ENCODE peak calls at places on chromosomes 13 and 19, in four cellular contexts. One of them, this sample, is unnamed.

GRCh38 chr13:54241719-54242118 is 1213.1 kb downstream of the OLFM4 start:
- DNase-seq in SK-N-SH: no peak
- DNase-seq in WTC11: no peak
- DNase-seq in HepG2: no peak
- DNase-seq in this sample: no peak

GRCh38 chr19:55702131-55702627 is 27.2 kb downstream of the EPN1 start:
- DNase-seq in SK-N-SH: peak
- DNase-seq in WTC11: no peak
- DNase-seq in HepG2: no peak
- DNase-seq in this sample: peak

GRCh38 chr13:98222081-98222554 is 45.0 kb upstream of the RNF113B start:
- DNase-seq in SK-N-SH: no peak
- DNase-seq in WTC11: no peak
- DNase-seq in HepG2: no peak
- DNase-seq in this sample: no peak

GRCh38 chr13:31369213-31369612 is 169.4 kb downstream of the B3GLCT start:
- DNase-seq in SK-N-SH: no peak
- DNase-seq in WTC11: no peak
- DNase-seq in HepG2: no peak
- DNase-seq in this sample: no peak

GRCh38 chr19:46000497-46001246 is 5.4 kb downstream of the CCDC61 start:
- DNase-seq in SK-N-SH: peak
- DNase-seq in WTC11: peak
- DNase-seq in HepG2: no peak
- DNase-seq in this sample: peak

GRCh38 chr13:60679928-60680693 is 283.1 kb downstream of the TDRD3 start:
- DNase-seq in SK-N-SH: no peak
- DNase-seq in WTC11: no peak
- DNase-seq in HepG2: no peak
- DNase-seq in this sample: no peak

GRCh38 chr13:74438911-74439310 is 304.7 kb upstream of the KLF12 start:
- DNase-seq in SK-N-SH: no peak
- DNase-seq in WTC11: no peak
- DNase-seq in HepG2: no peak
- DNase-seq in this sample: no peak

GRCh38 chr19:11479470-11480080 is 1.3 kb downstream of the ELAVL3 start:
- DNase-seq in SK-N-SH: peak
- DNase-seq in WTC11: peak
- DNase-seq in HepG2: peak
- DNase-seq in this sample: peak

GRCh38 chr19:14113762-14114414 is 3.7 kb downstream of the PRKACA start:
- DNase-seq in SK-N-SH: no peak
- DNase-seq in WTC11: peak
- DNase-seq in HepG2: no peak
- DNase-seq in this sample: peak

GRCh38 chr13:108463365-108463764 is 166.0 kb upstream of the MYO16 start:
- DNase-seq in SK-N-SH: no peak
- DNase-seq in WTC11: no peak
- DNase-seq in HepG2: no peak
- DNase-seq in this sample: no peak

GRCh38 chr19:41914906-41915247 is 13.4 kb downstream of the ERFL start:
- DNase-seq in SK-N-SH: no peak
- DNase-seq in WTC11: no peak
- DNase-seq in HepG2: no peak
- DNase-seq in this sample: no peak

GRCh38 chr13:99975626-99976025 is 4.1 kb upstream of the ZIC5 start:
- DNase-seq in SK-N-SH: peak
- DNase-seq in WTC11: peak
- DNase-seq in HepG2: no peak
- DNase-seq in this sample: no peak

GRCh38 chr13:20702945-20703784 is at the start of gene IL17D:
- DNase-seq in SK-N-SH: peak
- DNase-seq in WTC11: peak
- DNase-seq in HepG2: no peak
- DNase-seq in this sample: peak

GRCh38 chr19:33202546-33203507 is 8.7 kb downstream of the LRP3 start:
- DNase-seq in SK-N-SH: peak
- DNase-seq in WTC11: no peak
- DNase-seq in HepG2: no peak
- DNase-seq in this sample: no peak

GRCh38 chr19:41994521-41994971 is 516 bp upstream of the ATP1A3 start:
- DNase-seq in SK-N-SH: peak
- DNase-seq in WTC11: no peak
- DNase-seq in HepG2: no peak
- DNase-seq in this sample: no peak

GRCh38 chr13:33787051-33787591 is 30.8 kb upstream of the RFC3 start:
- DNase-seq in SK-N-SH: peak
- DNase-seq in WTC11: no peak
- DNase-seq in HepG2: no peak
- DNase-seq in this sample: no peak

GRCh38 chr19:3987619-3988371 is 2.5 kb upstream of the EEF2 start:
- DNase-seq in SK-N-SH: peak
- DNase-seq in WTC11: peak
- DNase-seq in HepG2: peak
- DNase-seq in this sample: peak

GRCh38 chr19:36257512-36257876 is 42.6 kb downstream of the ZNF146 start:
- DNase-seq in SK-N-SH: peak
- DNase-seq in WTC11: peak
- DNase-seq in HepG2: no peak
- DNase-seq in this sample: no peak

GRCh38 chr19:40702337-40703012 is 12.0 kb upstream of the NUMBL start:
- DNase-seq in SK-N-SH: no peak
- DNase-seq in WTC11: peak
- DNase-seq in HepG2: peak
- DNase-seq in this sample: peak

GRCh38 chr13:56586966-56587365 is 553.8 kb upstream of the PRR20A start:
- DNase-seq in SK-N-SH: no peak
- DNase-seq in WTC11: no peak
- DNase-seq in HepG2: no peak
- DNase-seq in this sample: no peak

GRCh38 chr13:32804673-32805260 is 211.5 kb upstream of the KL start:
- DNase-seq in SK-N-SH: no peak
- DNase-seq in WTC11: no peak
- DNase-seq in HepG2: no peak
- DNase-seq in this sample: no peak

GRCh38 chr13:41813426-41813825 is 147.5 kb downstream of the VWA8 start:
- DNase-seq in SK-N-SH: no peak
- DNase-seq in WTC11: no peak
- DNase-seq in HepG2: no peak
- DNase-seq in this sample: no peak

GRCh38 chr13:99800951-99801350 is 170.6 kb downstream of the ZIC5 start:
- DNase-seq in SK-N-SH: no peak
- DNase-seq in WTC11: peak
- DNase-seq in HepG2: no peak
- DNase-seq in this sample: no peak

GRCh38 chr19:16039545-16039944 is 36.8 kb upstream of the TPM4 start:
- DNase-seq in SK-N-SH: peak
- DNase-seq in WTC11: no peak
- DNase-seq in HepG2: no peak
- DNase-seq in this sample: no peak

GRCh38 chr13:28047784-28048388 is 52.5 kb downstream of the FLT3 start:
- DNase-seq in SK-N-SH: no peak
- DNase-seq in WTC11: no peak
- DNase-seq in HepG2: no peak
- DNase-seq in this sample: no peak

GRCh38 chr19:29705706-29706105 is 9.4 kb downstream of the C19orf12 start:
- DNase-seq in SK-N-SH: no peak
- DNase-seq in WTC11: no peak
- DNase-seq in HepG2: no peak
- DNase-seq in this sample: no peak

GRCh38 chr13:30091691-30092090 is 215.7 kb downstream of the KATNAL1 start:
- DNase-seq in SK-N-SH: no peak
- DNase-seq in WTC11: no peak
- DNase-seq in HepG2: no peak
- DNase-seq in this sample: no peak

GRCh38 chr13:21616880-21617279 is 12.9 kb upstream of the MICU2 start:
- DNase-seq in SK-N-SH: no peak
- DNase-seq in WTC11: no peak
- DNase-seq in HepG2: peak
- DNase-seq in this sample: no peak

GRCh38 chr19:10318807-10319426 is 3.1 kb upstream of the FDX2 start:
- DNase-seq in SK-N-SH: no peak
- DNase-seq in WTC11: no peak
- DNase-seq in HepG2: no peak
- DNase-seq in this sample: no peak

GRCh38 chr13:32045963-32046785 is 14.6 kb downstream of the FRY start:
- DNase-seq in SK-N-SH: no peak
- DNase-seq in WTC11: no peak
- DNase-seq in HepG2: peak
- DNase-seq in this sample: no peak

GRCh38 chr13:94641432-94641941 is 39.8 kb downstream of the GPR180 start:
- DNase-seq in SK-N-SH: peak
- DNase-seq in WTC11: no peak
- DNase-seq in HepG2: no peak
- DNase-seq in this sample: no peak

GRCh38 chr13:32117696-32118095 is 86.1 kb downstream of the FRY start:
- DNase-seq in SK-N-SH: no peak
- DNase-seq in WTC11: no peak
- DNase-seq in HepG2: no peak
- DNase-seq in this sample: no peak

GRCh38 chr13:42113478-42113877 is 65.0 kb downstream of the DGKH start:
- DNase-seq in SK-N-SH: no peak
- DNase-seq in WTC11: no peak
- DNase-seq in HepG2: no peak
- DNase-seq in this sample: no peak

GRCh38 chr19:1396768-1397679 is 4.3 kb downstream of the GAMT start:
- DNase-seq in SK-N-SH: no peak
- DNase-seq in WTC11: no peak
- DNase-seq in HepG2: no peak
- DNase-seq in this sample: no peak

GRCh38 chr19:28044477-28044876 is 1168.5 kb downstream of the UQCRFS1 start:
- DNase-seq in SK-N-SH: no peak
- DNase-seq in WTC11: no peak
- DNase-seq in HepG2: no peak
- DNase-seq in this sample: no peak

GRCh38 chr13:113403255-113404104 is 39.5 kb upstream of the GRTP1 start:
- DNase-seq in SK-N-SH: no peak
- DNase-seq in WTC11: peak
- DNase-seq in HepG2: no peak
- DNase-seq in this sample: no peak

GRCh38 chr13:44244288-44244687 is 129.3 kb upstream of the SERP2 start:
- DNase-seq in SK-N-SH: no peak
- DNase-seq in WTC11: no peak
- DNase-seq in HepG2: no peak
- DNase-seq in this sample: peak

GRCh38 chr13:30526612-30527217 is 61.0 kb upstream of the HMGB1 start:
- DNase-seq in SK-N-SH: peak
- DNase-seq in WTC11: peak
- DNase-seq in HepG2: peak
- DNase-seq in this sample: no peak

GRCh38 chr13:114146629-114147028 is 14.2 kb upstream of the RASA3 start:
- DNase-seq in SK-N-SH: peak
- DNase-seq in WTC11: peak
- DNase-seq in HepG2: no peak
- DNase-seq in this sample: peak

GRCh38 chr19:10292206-10292788 is 2.5 kb downstream of the ICAM5 start:
- DNase-seq in SK-N-SH: peak
- DNase-seq in WTC11: peak
- DNase-seq in HepG2: peak
- DNase-seq in this sample: peak

GRCh38 chr13:46913757-46914156 is 16.9 kb upstream of the HTR2A start:
- DNase-seq in SK-N-SH: no peak
- DNase-seq in WTC11: no peak
- DNase-seq in HepG2: no peak
- DNase-seq in this sample: no peak
- TF ChIP-seq FOXJ3 in SK-N-SH: no peak
- TF ChIP-seq FOXJ3 in WTC11: no peak
- TF ChIP-seq FOXJ3 in HepG2: no peak
- TF ChIP-seq FOXJ3 in this sample: no peak

GRCh38 chr13:101845501-101846012 is 393.1 kb downstream of the ITGBL1 start:
- DNase-seq in SK-N-SH: no peak
- DNase-seq in WTC11: no peak
- DNase-seq in HepG2: peak
- DNase-seq in this sample: no peak
- TF ChIP-seq FOXJ3 in SK-N-SH: no peak
- TF ChIP-seq FOXJ3 in WTC11: no peak
- TF ChIP-seq FOXJ3 in HepG2: no peak
- TF ChIP-seq FOXJ3 in this sample: no peak

GRCh38 chr19:7000816-7001215 is 20.4 kb downstream of the MBD3L2B start:
- DNase-seq in SK-N-SH: no peak
- DNase-seq in WTC11: no peak
- DNase-seq in HepG2: no peak
- DNase-seq in this sample: no peak

GRCh38 chr19:6996810-6997209 is 24.4 kb downstream of the MBD3L2B start:
- DNase-seq in SK-N-SH: no peak
- DNase-seq in WTC11: no peak
- DNase-seq in HepG2: no peak
- DNase-seq in this sample: no peak

GRCh38 chr19:6999938-7000732 is 21.1 kb downstream of the MBD3L2B start:
- DNase-seq in SK-N-SH: no peak
- DNase-seq in WTC11: no peak
- DNase-seq in HepG2: no peak
- DNase-seq in this sample: no peak

GRCh38 chr19:6995054-6995453 is 26.2 kb downstream of the MBD3L2B start:
- DNase-seq in SK-N-SH: no peak
- DNase-seq in WTC11: no peak
- DNase-seq in HepG2: no peak
- DNase-seq in this sample: no peak

GRCh38 chr19:6997679-6998445 is 23.4 kb downstream of the MBD3L2B start:
- DNase-seq in SK-N-SH: no peak
- DNase-seq in WTC11: no peak
- DNase-seq in HepG2: no peak
- DNase-seq in this sample: no peak
- TF ChIP-seq FOXJ3 in SK-N-SH: no peak
- TF ChIP-seq FOXJ3 in WTC11: no peak
- TF ChIP-seq FOXJ3 in HepG2: no peak
- TF ChIP-seq FOXJ3 in this sample: no peak

DNA sequence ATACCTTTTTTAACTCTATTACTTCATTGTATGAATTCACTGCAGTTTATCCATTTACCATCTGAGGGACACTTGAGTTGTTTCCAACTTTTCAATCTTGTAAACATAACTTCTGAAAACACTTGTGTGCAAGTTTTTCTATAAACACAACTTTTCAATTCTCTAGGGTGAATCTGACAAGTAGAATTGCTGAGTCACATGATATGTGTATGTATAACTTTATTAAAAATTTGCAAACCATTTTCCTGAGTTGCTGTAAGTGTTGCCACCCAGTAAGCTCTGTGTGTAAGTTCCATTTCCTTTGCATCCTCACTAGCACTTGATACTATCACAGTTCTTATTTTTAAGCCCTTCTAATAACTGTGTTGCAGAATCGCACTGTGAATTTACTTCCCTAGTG is 1415.6 kb upstream of the ATXN8OS start:
- DNase-seq in SK-N-SH: no peak
- DNase-seq in WTC11: no peak
- DNase-seq in HepG2: no peak
- DNase-seq in this sample: no peak
- TF ChIP-seq FOXJ3 in SK-N-SH: no peak
- TF ChIP-seq FOXJ3 in WTC11: no peak
- TF ChIP-seq FOXJ3 in HepG2: no peak
- TF ChIP-seq FOXJ3 in this sample: no peak

GRCh38 chr19:54183431-54183830 is 5.9 kb downstream of the MBOAT7 start:
- DNase-seq in SK-N-SH: no peak
- DNase-seq in WTC11: no peak
- DNase-seq in HepG2: no peak
- DNase-seq in this sample: no peak
- TF ChIP-seq FOXJ3 in SK-N-SH: no peak
- TF ChIP-seq FOXJ3 in WTC11: no peak
- TF ChIP-seq FOXJ3 in HepG2: no peak
- TF ChIP-seq FOXJ3 in this sample: no peak